ENCODE peak calls at places on chromosomes 3 and 15, in four cellular contexts. B is vagina, R is endothelial cell of umbilical vein, D is HepG2. M is an unnamed sample. For H3K36me3, the result is how much of the 10 kb centered on the place peaks cover.

GRCh38 chr3:194572131-194572789 is 61.0 kb downstream of the TMEM44 start:
- DNase-seq in B (no peak), R (peak), D (peak), M (no peak)

GRCh38 chr3:98012974-98013373 is 22.1 kb downstream of the GABRR3 start:
- DNase-seq in B (no peak), R (no peak), D (peak), M (no peak)

GRCh38 chr3:72345237-72345878 is 502.9 kb downstream of the SHQ1 start:
- DNase-seq in B (no peak), R (no peak), D (no peak), M (no peak)

GRCh38 chr3:46386206-46386605 is 15.5 kb downstream of the CCR5 start:
- DNase-seq in B (no peak), R (peak), D (no peak), M (no peak)

GRCh38 chr15:61426466-61426865 is 197.4 kb upstream of the RORA start:
- DNase-seq in B (no peak), R (no peak), D (no peak), M (peak)

GRCh38 chr15:60062826-60063225 is 58.7 kb downstream of the FOXB1 start:
- DNase-seq in B (no peak), R (no peak), D (no peak), M (no peak)

GRCh38 chr3:107981471-107982111 is 109.2 kb downstream of the CD47 start:
- DNase-seq in B (no peak), R (peak), D (no peak), M (peak)

GRCh38 chr3:69324362-69325025 is 61.4 kb downstream of the FRMD4B start:
- DNase-seq in B (no peak), R (no peak), D (peak), M (peak)

GRCh38 chr15:59443341-59444081 is 5.5 kb downstream of the FAM81A start:
- DNase-seq in B (no peak), R (no peak), D (no peak), M (peak)

GRCh38 chr3:187247398-187247797 is 44.1 kb downstream of the MASP1 start:
- DNase-seq in B (no peak), R (no peak), D (no peak), M (peak)

GRCh38 chr15:74892313-74892712 is 2.5 kb downstream of the MPI start:
- DNase-seq in B (no peak), R (no peak), D (no peak), M (no peak)

GRCh38 chr3:146542179-146542578 is 2.2 kb downstream of the PLSCR1 start:
- DNase-seq in B (no peak), R (no peak), D (no peak), M (no peak)

GRCh38 chr15:69929905-69930630 is 167.6 kb downstream of the TLE3 start:
- DNase-seq in B (no peak), R (no peak), D (no peak), M (no peak)

GRCh38 chr15:95929232-95929846 is 401.2 kb upstream of the NR2F2 start:
- DNase-seq in B (no peak), R (no peak), D (no peak), M (no peak)

GRCh38 chr3:42275217-42275616 is 9.2 kb upstream of the CCK start:
- DNase-seq in B (no peak), R (no peak), D (no peak), M (peak)

GRCh38 chr3:8445861-8446260 is 55.8 kb upstream of the LMCD1 start:
- DNase-seq in B (no peak), R (peak), D (no peak), M (no peak)

GRCh38 chr3:106827515-106828213 is 549.6 kb upstream of the CCDC54 start:
- DNase-seq in B (no peak), R (no peak), D (no peak), M (peak)

GRCh38 chr3:98039322-98040024 is 4.4 kb upstream of the GABRR3 start:
- DNase-seq in B (no peak), R (peak), D (peak), M (peak)

GRCh38 chr3:49093853-49094767 is at the start of gene QRICH1:
- DNase-seq in B (peak), R (peak), D (peak), M (peak)

GRCh38 chr3:66392512-66392911 is 108.3 kb downstream of the LRIG1 start:
- DNase-seq in B (no peak), R (no peak), D (no peak), M (no peak)
- H3K36me3 ChIP-seq in B (under half), R (under half), D (under half), M (under half)

GRCh38 chr3:36525115-36525711 is 144.9 kb downstream of the STAC start:
- DNase-seq in B (no peak), R (no peak), D (no peak), M (peak)

GRCh38 chr3:36524560-36524959 is 144.3 kb downstream of the STAC start:
- DNase-seq in B (no peak), R (no peak), D (no peak), M (no peak)

GRCh38 chr3:36520241-36521006 is 140.1 kb downstream of the STAC start:
- DNase-seq in B (no peak), R (no peak), D (no peak), M (no peak)

DNA sequence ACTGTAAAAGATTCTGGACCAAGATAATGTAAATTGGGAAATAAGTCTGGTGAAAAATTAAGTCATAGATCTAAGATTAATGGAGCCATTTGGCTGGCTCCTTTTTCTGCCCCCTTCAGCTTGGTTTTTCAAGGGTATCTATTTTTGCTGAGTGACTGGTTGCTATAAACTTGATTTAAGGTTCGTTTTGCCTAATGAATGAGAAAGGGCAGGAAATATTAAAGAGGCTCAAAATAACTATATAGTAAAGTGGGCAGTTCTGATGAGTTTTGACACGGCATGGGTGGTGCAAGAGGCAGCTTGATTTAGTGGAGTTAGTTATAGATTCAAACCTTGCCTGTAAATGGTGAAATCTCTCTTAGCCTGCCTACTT is 140.7 kb downstream of the STAC start:
- DNase-seq in B (no peak), R (no peak), D (no peak), M (no peak)
- TF ChIP-seq POLR2AphosphoS5 in B (no peak), R (no peak), D (no peak), M (no peak)

DNA sequence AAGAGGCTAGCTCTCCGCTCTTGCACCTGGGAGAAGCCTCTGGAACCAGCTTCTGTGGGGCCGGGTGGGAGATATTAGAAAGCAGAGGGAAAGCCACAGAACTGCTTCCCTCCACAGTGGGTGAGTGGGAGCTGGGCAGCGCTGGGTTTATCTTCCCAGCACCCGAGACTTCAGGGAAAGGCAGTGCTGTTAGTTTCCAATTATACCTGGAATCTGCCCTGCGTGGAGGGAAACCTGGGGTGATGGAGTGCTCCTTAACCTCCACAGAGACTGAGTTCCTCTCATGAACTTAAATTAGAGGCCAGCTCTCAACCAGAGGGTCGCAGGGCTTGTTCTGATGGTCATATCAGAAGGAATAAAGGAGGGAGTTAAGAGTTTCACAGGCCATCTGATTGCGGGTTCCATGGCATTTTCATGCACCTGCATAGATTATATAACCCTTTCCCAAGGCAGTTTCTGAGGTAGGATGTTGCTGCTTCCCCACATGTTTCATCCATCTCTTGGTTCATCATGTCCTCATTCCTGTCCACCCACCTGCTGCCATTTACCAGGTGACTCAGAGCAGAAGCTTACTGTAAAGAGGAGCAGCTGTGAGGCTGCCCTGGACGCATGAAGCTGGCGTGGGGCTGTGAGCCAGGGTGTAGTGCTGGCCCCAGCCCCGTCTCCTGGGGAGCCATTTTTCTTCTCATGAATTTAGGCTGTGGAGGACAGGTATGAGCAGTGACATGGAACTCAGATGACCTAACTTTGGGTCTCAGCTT is 42.5 kb downstream of the CA12 start:
- DNase-seq in B (no peak), R (no peak), D (no peak), M (no peak)
- H3K36me3 ChIP-seq in B (under half), R (under half), D (under half), M (under half)

GRCh38 chr15:43775411-43775965 is 1.3 kb downstream of the ELL3 start:
- DNase-seq in B (no peak), R (peak), D (peak), M (peak)

GRCh38 chr15:43777293-43777819 is 590 bp upstream of the ELL3 start:
- DNase-seq in B (no peak), R (peak), D (peak), M (peak)

GRCh38 chr15:43779016-43779415 is 2.2 kb upstream of the ELL3 start:
- DNase-seq in B (no peak), R (no peak), D (no peak), M (no peak)

GRCh38 chr15:43776101-43776717 is 557 bp downstream of the ELL3 start:
- DNase-seq in B (no peak), R (no peak), D (no peak), M (peak)

GRCh38 chr15:43776718-43777292 is at the start of gene ELL3:
- DNase-seq in B (no peak), R (no peak), D (peak), M (peak)
- TF ChIP-seq POLR2AphosphoS5 in B (no peak), R (no peak), D (peak), M (peak)

M was measured in GM23338.